ENCODE peak calls at places on chromosomes 2 and 18, in eight cellular contexts. E is HS-5; M is CD4-positive, alpha-beta T cell; G is T-helper 9 cell; W is ELF-1; N is skeletal muscle cell; S is MCF 10A; Z is kidney tubule cell. J is an unnamed sample.

GRCh38 chr2:197108758-197109157 is 182.3 kb upstream of the PGAP1 start:
- DNase-seq in G (no peak), E (peak; percentile 45), N (peak; percentile 88), M (no peak), S (peak; percentile 61), W (no peak), Z (peak; percentile 31), J (no peak)

GRCh38 chr2:6254446-6254845 is 562.3 kb downstream of the SOX11 start:
- DNase-seq in E (no peak), M (no peak), W (no peak), Z (no peak), S (no peak), N (no peak), G (no peak), J (no peak)

GRCh38 chr2:201180010-201180409 is 2.9 kb upstream of the CASP10 start:
- DNase-seq in E (no peak), Z (no peak), W (no peak), G (no peak), N (no peak), S (no peak), M (no peak), J (no peak)

GRCh38 chr2:232350804-232351685 is 27.5 kb upstream of the ALPP start:
- DNase-seq in W (peak; percentile 44), G (no peak), M (no peak), S (no peak), N (no peak), Z (peak; percentile 18), E (no peak), J (no peak)

GRCh38 chr2:157940024-157940423 is 63.9 kb upstream of the ACVR1 start:
- DNase-seq in N (no peak), E (no peak), G (no peak), W (peak; percentile 26), M (no peak), Z (peak; percentile 65), S (no peak), J (no peak)

GRCh38 chr2:67733517-67733916 is 329.3 kb downstream of the C1D start:
- DNase-seq in G (no peak), E (no peak), M (no peak), S (peak; percentile 45), Z (peak; percentile 55), N (no peak), W (peak; percentile 53), J (peak; percentile 22)

GRCh38 chr2:95122197-95122551 is 566 bp upstream of the MRPS5 start:
- DNase-seq in E (no peak), G (no peak), N (no peak), Z (no peak), W (no peak), M (no peak), S (no peak), J (no peak)

GRCh38 chr2:37376421-37377186 is 32.2 kb downstream of the QPCT start:
- DNase-seq in E (no peak), N (peak; percentile 70), S (peak; percentile 79), W (no peak), G (no peak), M (no peak), Z (peak; percentile 21), J (peak; percentile 86)

GRCh38 chr2:96359866-96360265 is 24.3 kb downstream of the NCAPH start:
- DNase-seq in N (no peak), Z (no peak), W (no peak), E (no peak), M (no peak), G (no peak), S (no peak), J (no peak)

GRCh38 chr18:22106536-22107292 is 62.7 kb upstream of the GATA6 start:
- DNase-seq in W (peak; percentile 49), G (no peak), N (no peak), Z (peak; percentile 69), S (peak; percentile 16), M (no peak), E (peak; percentile 30), J (no peak)

J was measured in adipocyte.